ENCODE peak calls at places on chromosomes 4 and X, in four cellular contexts. L is GM12878, D is IMR-90, A is K562. G is an unnamed sample.

GRCh38 chr4:8215001-8215427 is 15.9 kb downstream of the SH3TC1 start:
- DNase-seq in A (no peak), L (no peak), D (peak; percentile 84), G (peak; percentile 20)

GRCh38 chr4:64911846-64912245 is 502.6 kb upstream of the TECRL start:
- DNase-seq in D (no peak), L (no peak), A (no peak), G (no peak)

GRCh38 chr4:164931551-164932324 is 45.7 kb downstream of the TRIM61 start:
- DNase-seq in L (no peak), A (no peak), D (no peak), G (no peak)

GRCh38 chr4:112120021-112120420 is 25.2 kb upstream of the FAM241A start:
- DNase-seq in A (no peak), D (no peak), L (no peak), G (peak; percentile 27)

GRCh38 chr4:44319129-44319528 is 129.5 kb downstream of the KCTD8 start:
- DNase-seq in D (no peak), L (no peak), A (no peak), G (no peak)

GRCh38 chr4:73452953-73453700 is 17.1 kb downstream of the AFP start:
- DNase-seq in D (no peak), L (no peak), A (no peak), G (no peak)

GRCh38 chr4:184529283-184529682 is 54.9 kb upstream of the IRF2 start:
- DNase-seq in A (no peak), D (no peak), L (no peak), G (no peak)

GRCh38 chrX:10031743-10032142 is 64.6 kb downstream of the CLDN34 start:
- DNase-seq in A (no peak), L (no peak), D (no peak), G (no peak)

GRCh38 chr4:113332701-113333100 is 283.2 kb downstream of the ANK2 start:
- DNase-seq in L (no peak), D (no peak), A (no peak), G (no peak)

GRCh38 chr4:76867880-76868655 is 29.9 kb downstream of the SOWAHB start:
- DNase-seq in D (no peak), A (peak; percentile 26), L (no peak), G (no peak)

GRCh38 chrX:6228720-6229119 is at the start of gene NLGN4X:
- DNase-seq in D (no peak), A (no peak), L (no peak), G (no peak)

GRCh38 chrX:28225508-28225907 is 244.3 kb upstream of the DCAF8L1 start:
- DNase-seq in D (no peak), L (no peak), A (no peak), G (no peak)

GRCh38 chrX:36198575-36198974 is 279.0 kb downstream of the CFAP47 start:
- DNase-seq in L (no peak), A (no peak), D (no peak), G (no peak)

GRCh38 chrX:25810202-25810601 is 327.9 kb upstream of the MAGEB18 start:
- DNase-seq in D (peak; percentile 75), A (no peak), L (no peak), G (peak; percentile 28)

GRCh38 chr4:185305979-185306442 is 89.7 kb downstream of the LRP2BP start:
- DNase-seq in A (no peak), L (no peak), D (peak; percentile 97), G (peak; percentile 27)

GRCh38 chrX:115173181-115173580 is 16.0 kb upstream of the RBMXL3 start:
- DNase-seq in A (no peak), L (no peak), D (no peak), G (no peak)

GRCh38 chr4:156949373-156949814 is 22.2 kb downstream of the PDGFC start:
- DNase-seq in A (no peak), D (peak; percentile 80), L (no peak), G (peak; percentile 94)

GRCh38 chr4:163548481-163549243 is 54.2 kb downstream of the TMA16 start:
- DNase-seq in D (peak; percentile 69), A (peak; percentile 49), L (no peak), G (peak; percentile 58)

GRCh38 chrX:136220535-136220934 is 30.7 kb downstream of the MAP7D3 start:
- DNase-seq in A (no peak), D (no peak), L (no peak), G (no peak)

GRCh38 chr4:31085736-31086135 is 365.6 kb downstream of the PCDH7 start:
- DNase-seq in D (no peak), L (no peak), A (no peak), G (peak; percentile 78)

GRCh38 chrX:132219343-132219768 is at the start of gene RAP2C:
- DNase-seq in D (peak; percentile 54), A (peak; percentile 88), L (no peak), G (peak; percentile 67)

DNA sequence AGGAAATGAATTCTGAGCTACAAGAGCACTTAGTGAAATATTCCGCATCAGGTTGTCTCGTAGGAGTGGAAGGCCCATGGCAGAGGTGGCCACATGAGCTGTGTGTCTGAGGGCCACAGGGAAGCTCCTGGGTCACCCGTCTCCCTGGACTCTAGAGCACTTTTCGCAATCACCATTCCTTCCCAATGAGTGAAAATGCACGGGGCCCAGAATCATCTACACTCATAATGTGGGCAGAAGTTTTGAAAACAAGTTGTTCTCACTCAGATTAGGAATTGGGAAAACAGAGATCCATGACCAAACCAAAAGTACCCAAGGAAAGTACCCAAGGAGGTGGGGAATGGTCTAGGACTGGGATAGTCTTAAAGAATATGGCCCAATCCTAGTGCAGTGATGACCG is 94.4 kb downstream of the SCD5 start:
- DNase-seq in A (no peak), D (peak; percentile 19), L (no peak), G (no peak)
- TF ChIP-seq FOS in A (no peak), D (no peak), L (no peak), G (no peak)

GRCh38 chrX:40006025-40007017 is 91.4 kb downstream of the BCOR start:
- DNase-seq in D (no peak), A (no peak), L (no peak), G (no peak)
- TF ChIP-seq FOS in D (no peak), A (no peak), L (no peak), G (no peak)

GRCh38 chr4:187606581-187606980 is 389.0 kb upstream of the ZFP42 start:
- DNase-seq in L (no peak), A (peak; percentile 46), D (peak; percentile 69), G (peak; percentile 50)
- TF ChIP-seq FOS in L (no peak), A (no peak), D (no peak), G (no peak)

GRCh38 chr4:3646280-3646679 is 114.1 kb upstream of the LRPAP1 start:
- DNase-seq in A (no peak), L (no peak), D (no peak), G (no peak)

GRCh38 chr4:3643518-3644433 is 111.6 kb upstream of the LRPAP1 start:
- DNase-seq in D (no peak), A (no peak), L (no peak), G (no peak)

GRCh38 chr4:3642806-3643517 is 110.7 kb upstream of the LRPAP1 start:
- DNase-seq in A (no peak), D (no peak), L (no peak), G (no peak)

GRCh38 chr4:3645711-3646221 is 113.5 kb upstream of the LRPAP1 start:
- DNase-seq in D (no peak), L (no peak), A (no peak), G (no peak)

DNA sequence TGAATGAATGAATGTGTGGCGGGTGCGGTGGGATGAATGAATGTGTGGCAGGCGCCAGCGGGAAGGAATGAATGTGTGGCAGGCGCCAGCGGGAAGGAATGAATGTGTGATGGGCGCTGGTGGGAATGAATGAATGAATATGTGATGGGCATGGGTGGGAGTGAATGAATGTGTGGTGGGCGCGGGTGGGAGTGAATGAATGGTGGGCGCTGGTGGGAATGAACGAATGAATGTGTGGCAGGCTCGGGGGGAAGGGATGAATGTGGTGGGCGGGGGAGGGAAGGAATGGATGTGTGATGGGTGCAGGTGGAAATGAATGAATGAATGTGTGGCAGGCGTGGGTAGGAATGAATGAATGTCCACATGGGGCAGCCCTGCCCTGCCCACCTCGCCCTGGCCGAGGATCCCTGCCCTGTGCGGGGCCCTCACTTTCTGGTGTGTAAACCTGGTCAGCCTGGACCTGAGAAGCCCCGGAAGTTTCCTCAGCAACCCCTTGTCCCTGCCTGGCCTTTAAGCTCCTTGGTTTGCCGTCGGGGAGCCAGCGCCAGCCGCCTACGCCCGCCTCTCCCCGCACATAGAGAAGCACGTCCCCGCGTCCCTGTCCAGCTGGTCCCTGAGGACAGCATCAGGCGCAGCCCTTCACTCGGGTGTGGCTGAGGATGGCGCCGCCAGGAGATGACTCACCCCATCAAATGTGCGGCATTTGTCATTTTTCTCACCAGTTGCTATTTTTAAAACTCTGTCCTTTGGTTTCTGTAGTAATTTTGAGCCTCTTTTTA is 112.8 kb upstream of the LRPAP1 start:
- DNase-seq in A (peak; percentile 32), L (no peak), D (no peak), G (no peak)
- TF ChIP-seq FOS in A (no peak), L (no peak), D (no peak), G (no peak)

G was measured in endothelial cell of umbilical vein.